ENCODE peak calls at places on chromosome 9, in five cellular contexts. D is NCI-H1092 treated with DMSO at 0.1 percent for 48 hours, I is naive B cell, N is substantia nigra, G is RWPE2. V is an unnamed sample.

GRCh38 chr9:89885156-89885555 is 280.3 kb downstream of the GADD45G start:
- DNase-seq in I (no peak), G (no peak), N (no peak), D (no peak), V (no peak)

GRCh38 chr9:38117646-38118045 is 48.6 kb upstream of the SHB start:
- DNase-seq in N (no peak), I (no peak), D (peak), G (no peak), V (no peak)

GRCh38 chr9:120477534-120478001 is 102.4 kb downstream of the CDK5RAP2 start:
- DNase-seq in I (no peak), G (no peak), N (peak), D (peak), V (peak)

GRCh38 chr9:81211741-81212140 is 477.6 kb downstream of the TLE1 start:
- DNase-seq in I (no peak), N (no peak), G (no peak), D (no peak), V (no peak)

GRCh38 chr9:123763910-123764588 is 165.9 kb downstream of the DENND1A start:
- DNase-seq in I (no peak), D (no peak), N (no peak), G (no peak), V (no peak)

GRCh38 chr9:5866276-5866675 is 24.4 kb upstream of the MLANA start:
- DNase-seq in N (no peak), I (no peak), D (no peak), G (no peak), V (no peak)

GRCh38 chr9:89013660-89014059 is 22.4 kb downstream of the S1PR3 start:
- DNase-seq in G (no peak), N (no peak), I (no peak), D (no peak), V (no peak)

GRCh38 chr9:98862936-98863335 is 55.5 kb downstream of the GALNT12 start:
- DNase-seq in G (no peak), I (no peak), D (no peak), N (no peak), V (no peak)

GRCh38 chr9:89923961-89924504 is 319.2 kb downstream of the GADD45G start:
- DNase-seq in I (no peak), N (no peak), G (no peak), D (no peak), V (peak)

GRCh38 chr9:36637491-36638270 is 65.0 kb downstream of the MELK start:
- DNase-seq in G (no peak), I (no peak), D (no peak), N (no peak), V (no peak)

GRCh38 chr9:132094314-132094791 is 14.7 kb upstream of the MED27 start:
- DNase-seq in I (no peak), N (no peak), G (no peak), D (no peak), V (no peak)

GRCh38 chr9:104907278-104907951 is 20.5 kb downstream of the ABCA1 start:
- DNase-seq in N (no peak), G (no peak), I (no peak), D (no peak), V (no peak)

GRCh38 chr9:98995971-98996504 is 52.3 kb downstream of the COL15A1 start:
- DNase-seq in D (no peak), G (no peak), N (no peak), I (no peak), V (no peak)

GRCh38 chr9:71249729-71250317 is 128.4 kb upstream of the TRPM3 start:
- DNase-seq in N (no peak), G (no peak), I (no peak), D (peak), V (peak)

GRCh38 chr9:32394381-32395049 is 10.1 kb downstream of the ACO1 start:
- DNase-seq in G (no peak), N (no peak), D (no peak), I (no peak), V (no peak)

GRCh38 chr9:129052592-129052991 is 16.2 kb downstream of the MIGA2 start:
- DNase-seq in D (no peak), N (no peak), G (peak), I (no peak), V (peak)

GRCh38 chr9:36928670-36929349 is 105.3 kb downstream of the PAX5 start:
- DNase-seq in N (no peak), G (no peak), D (no peak), I (no peak), V (no peak)

GRCh38 chr9:38227061-38227540 is 158.1 kb upstream of the SHB start:
- DNase-seq in G (peak), I (peak), N (no peak), D (peak), V (peak)

GRCh38 chr9:119368681-119369581 is at the start of gene BRINP1:
- DNase-seq in I (no peak), N (peak), G (no peak), D (peak), V (no peak)

GRCh38 chr9:70113403-70114022 is 69.9 kb downstream of the MAMDC2 start:
- DNase-seq in I (no peak), G (no peak), D (peak), N (peak), V (peak)

GRCh38 chr9:127336086-127336485 is 60.9 kb upstream of the SLC2A8 start:
- DNase-seq in G (no peak), N (no peak), I (no peak), D (no peak), V (no peak)

GRCh38 chr9:131851414-131851813 is 111.5 kb upstream of the RAPGEF1 start:
- DNase-seq in G (no peak), D (no peak), N (no peak), I (no peak), V (no peak)

GRCh38 chr9:277595-278330 is 63.1 kb downstream of the DOCK8 start:
- DNase-seq in N (no peak), D (no peak), G (no peak), I (peak), V (no peak)

GRCh38 chr9:91836515-91836914 is 113.5 kb downstream of the ROR2 start:
- DNase-seq in D (no peak), G (no peak), N (no peak), I (no peak), V (no peak)

GRCh38 chr9:130288393-130288792 is 22.8 kb downstream of the HMCN2 start:
- DNase-seq in D (peak), N (no peak), G (no peak), I (no peak), V (peak)

GRCh38 chr9:99906403-99907207 is at the start of gene STX17:
- DNase-seq in N (peak), D (peak), I (peak), G (peak), V (peak)

GRCh38 chr9:133463234-133463863 is 3.6 kb downstream of the CACFD1 start:
- DNase-seq in I (no peak), N (no peak), D (no peak), G (no peak), V (no peak)

GRCh38 chr9:79512251-79512650 is 59.5 kb upstream of the TLE4 start:
- DNase-seq in I (no peak), G (no peak), N (no peak), D (no peak), V (no peak)

GRCh38 chr9:36187414-36187813 is 3.3 kb upstream of the CLTA start:
- DNase-seq in D (no peak), I (no peak), G (no peak), N (no peak), V (no peak)

V was measured in SHP77.